ENCODE peak calls at places on chromosomes 6 and 20, in seven cellular contexts. E is HCT116, Z is DND-41, H is GM23248, Q is heart right ventricle, I is HepG2, K is upper lobe of right lung. S is an unnamed sample. For H3K4me1, the result is how much of the 10 kb centered on the place peaks cover.

GRCh38 chr6:150271501-150272263 is 97.1 kb upstream of the IYD start:
- DNase-seq in E (no peak), Z (no peak), H (no peak), Q (no peak), I (no peak), K (no peak), S (no peak)

GRCh38 chr6:40719671-40720374 is 132.7 kb upstream of the LRFN2 start:
- DNase-seq in E (no peak), Z (peak), H (peak), Q (no peak), I (no peak), K (no peak), S (peak)

GRCh38 chr20:36231331-36231730 is 4.9 kb upstream of the AAR2 start:
- DNase-seq in E (no peak), Z (no peak), H (no peak), Q (no peak), I (no peak), K (no peak), S (no peak)

GRCh38 chr6:42618686-42619085 is 54.9 kb downstream of the UBR2 start:
- DNase-seq in E (no peak), Z (no peak), H (peak), Q (no peak), I (no peak), K (no peak), S (no peak)

GRCh38 chr6:89260832-89261231 is 43.7 kb upstream of the GABRR1 start:
- DNase-seq in E (no peak), Z (peak), H (peak), Q (no peak), I (peak), K (no peak), S (peak)

GRCh38 chr20:35226775-35227681 is 538 bp downstream of the MMP24 start:
- DNase-seq in E (no peak), Z (peak), H (peak), Q (peak), I (peak), K (peak), S (peak)

GRCh38 chr6:163844761-163845160 is 430.2 kb downstream of the QKI start:
- DNase-seq in E (no peak), Z (no peak), H (no peak), Q (no peak), I (no peak), K (no peak), S (no peak)

GRCh38 chr6:36210886-36211595 is 14.5 kb downstream of the BRPF3 start:
- DNase-seq in E (no peak), Z (no peak), H (no peak), Q (no peak), I (no peak), K (no peak), S (no peak)

GRCh38 chr6:2948228-2949025 is 22.9 kb downstream of the SERPINB6 start:
- DNase-seq in E (no peak), Z (no peak), H (no peak), Q (no peak), I (no peak), K (no peak), S (no peak)

GRCh38 chr6:52361347-52361944 is 505 bp upstream of the PAQR8 start:
- DNase-seq in E (no peak), Z (no peak), H (peak), Q (peak), I (no peak), K (no peak), S (no peak)

GRCh38 chr6:35170166-35170565 is 29.0 kb upstream of the TCP11 start:
- DNase-seq in E (no peak), Z (no peak), H (peak), Q (no peak), I (no peak), K (no peak), S (no peak)

GRCh38 chr6:144170044-144170443 is 19.7 kb downstream of the STX11 start:
- DNase-seq in E (no peak), Z (no peak), H (no peak), Q (no peak), I (no peak), K (no peak), S (no peak)

DNA sequence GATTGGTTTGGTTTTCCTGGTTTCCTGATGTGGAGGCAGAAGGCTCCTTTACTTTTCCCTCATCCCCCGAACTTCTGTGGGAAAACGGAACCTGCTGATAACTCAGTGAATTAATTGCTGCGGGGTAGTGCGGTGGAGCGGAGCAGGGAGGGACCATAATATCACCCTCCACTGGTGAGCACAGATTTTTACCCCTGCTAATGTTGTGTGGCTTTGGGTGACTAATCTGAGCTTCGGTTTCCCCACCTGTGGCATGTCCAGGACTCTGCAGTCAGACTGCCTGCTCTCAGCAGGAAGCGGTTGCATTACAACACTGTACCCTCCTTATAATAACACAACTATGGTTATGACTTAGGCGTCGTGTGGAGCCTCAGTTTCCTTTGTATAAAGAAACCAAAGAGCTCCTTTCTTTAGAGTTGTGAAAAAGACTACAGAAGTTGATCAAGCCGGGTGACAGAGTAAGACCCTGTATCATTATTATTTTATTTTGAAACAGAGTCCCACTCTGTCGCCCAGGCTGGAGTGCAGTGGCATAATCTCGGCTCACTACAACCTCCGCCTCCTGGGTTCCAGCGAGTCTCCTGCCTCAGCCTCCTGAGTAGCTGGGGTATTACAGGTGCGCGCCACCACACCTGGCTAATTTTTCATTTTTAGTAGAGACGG is 2.2 kb upstream of the ID1 start:
- DNase-seq in E (peak), Z (peak), H (peak), Q (no peak), I (peak), K (no peak), S (peak)
- H3K4me1 ChIP-seq in E (half or more), Z (under half), H (under half), Q (under half), I (under half), K (under half), S (under half)

GRCh38 chr6:167860546-167861226 is 34.0 kb downstream of the AFDN start:
- DNase-seq in E (no peak), Z (no peak), H (no peak), Q (no peak), I (no peak), K (no peak), S (no peak)

GRCh38 chr6:167856999-167857660 is 30.4 kb downstream of the AFDN start:
- DNase-seq in E (no peak), Z (no peak), H (peak), Q (no peak), I (peak), K (no peak), S (peak)

GRCh38 chr6:167861424-167861823 is 34.7 kb downstream of the AFDN start:
- DNase-seq in E (no peak), Z (no peak), H (no peak), Q (no peak), I (no peak), K (no peak), S (no peak)

GRCh38 chr6:167858086-167858591 is 31.4 kb downstream of the AFDN start:
- DNase-seq in E (no peak), Z (no peak), H (peak), Q (no peak), I (no peak), K (no peak), S (peak)

GRCh38 chr6:167858842-167859520 is 32.3 kb downstream of the AFDN start:
- DNase-seq in E (no peak), Z (no peak), H (no peak), Q (no peak), I (no peak), K (no peak), S (no peak)
- H3K4me1 ChIP-seq in E (under half), Z (under half), H (under half), Q (half or more), I (half or more), K (under half), S (under half)

GRCh38 chr20:33829636-33830035 is 18.5 kb downstream of the CHMP4B start:
- DNase-seq in E (no peak), Z (no peak), H (no peak), Q (no peak), I (no peak), K (no peak), S (no peak)

GRCh38 chr20:33828326-33828834 is 17.2 kb downstream of the CHMP4B start:
- DNase-seq in E (no peak), Z (no peak), H (no peak), Q (no peak), I (no peak), K (no peak), S (no peak)

GRCh38 chr20:33828912-33829560 is 17.9 kb downstream of the CHMP4B start:
- DNase-seq in E (no peak), Z (no peak), H (no peak), Q (no peak), I (no peak), K (no peak), S (no peak)

GRCh38 chr20:33832113-33832853 is 21.1 kb downstream of the CHMP4B start:
- DNase-seq in E (no peak), Z (no peak), H (no peak), Q (peak), I (no peak), K (no peak), S (peak)

GRCh38 chr20:33830371-33830770 is 19.2 kb downstream of the CHMP4B start:
- DNase-seq in E (no peak), Z (no peak), H (peak), Q (no peak), I (no peak), K (no peak), S (no peak)
- H3K4me1 ChIP-seq in E (under half), Z (under half), H (under half), Q (half or more), I (under half), K (half or more), S (half or more)

GRCh38 chr6:116029535-116029934 is 31.2 kb downstream of the FRK start:
- DNase-seq in E (no peak), Z (no peak), H (no peak), Q (no peak), I (no peak), K (no peak), S (peak)
- H3K4me1 ChIP-seq in E (under half), Z (under half), H (under half), Q (under half), I (under half), K (under half), S (half or more)

GRCh38 chr20:62557999-62558408 is 82.2 kb upstream of the GATA5 start:
- DNase-seq in E (no peak), Z (no peak), H (no peak), Q (no peak), I (no peak), K (no peak), S (no peak)
- H3K4me1 ChIP-seq in E (under half), Z (under half), H (under half), Q (half or more), I (under half), K (under half), S (under half)

DNA sequence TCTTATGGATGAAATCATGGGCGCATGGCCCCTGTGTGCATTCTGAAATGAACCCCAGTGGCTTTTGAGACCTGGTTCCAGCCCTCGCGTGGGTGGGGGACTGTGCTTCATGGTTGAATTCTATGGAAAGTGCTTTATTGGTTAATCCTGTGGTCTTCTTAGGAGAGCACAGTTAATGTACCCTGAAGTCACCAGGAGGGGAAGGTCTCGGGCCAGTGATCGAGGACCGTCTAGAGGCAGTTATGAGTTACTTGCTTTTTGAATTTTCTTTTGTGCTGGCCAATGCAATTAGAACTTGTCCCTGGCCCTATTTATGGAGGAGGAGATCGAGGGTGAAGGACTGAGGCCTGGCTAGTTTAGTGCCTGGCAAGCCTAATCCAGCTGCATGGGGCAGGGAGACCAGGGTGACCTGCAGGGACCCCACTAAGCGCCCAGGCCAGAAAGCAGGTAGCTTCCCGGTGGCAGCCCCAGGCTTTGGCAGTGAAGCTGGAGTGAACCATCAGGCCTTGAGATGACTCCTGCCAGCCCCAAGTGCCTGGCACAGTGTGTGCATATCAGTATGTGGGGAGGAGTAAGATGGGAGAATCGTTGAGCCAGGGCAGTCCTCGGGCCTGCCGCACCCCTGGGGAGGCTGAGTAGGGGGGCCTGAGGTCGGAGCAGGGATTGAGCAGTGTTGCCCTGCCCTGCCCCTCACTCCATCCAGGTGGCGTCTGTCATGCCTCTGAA is 144.6 kb upstream of the RNF24 start:
- DNase-seq in E (no peak), Z (no peak), H (no peak), Q (no peak), I (no peak), K (peak), S (no peak)
- H3K4me1 ChIP-seq in E (half or more), Z (under half), H (under half), Q (under half), I (under half), K (under half), S (under half)

GRCh38 chr20:37934634-37935010 is 31.7 kb downstream of the VSTM2L start:
- DNase-seq in E (no peak), Z (no peak), H (no peak), Q (no peak), I (no peak), K (peak), S (no peak)
- H3K4me1 ChIP-seq in E (under half), Z (under half), H (under half), Q (under half), I (under half), K (under half), S (under half)